ENCODE peak calls at places on chromosome 19, in eight cellular contexts. One of them, this sample, is unnamed. For H3K4me1, the result is how much of the 10 kb centered on the place peaks cover.

GRCh38 chr19:10812902-10813404 is 23.1 kb downstream of the TMED1 start:
- DNase-seq in Peyer's patch: no peak
- DNase-seq in breast epithelium: no peak
- DNase-seq in suprapubic skin: no peak
- DNase-seq in sigmoid colon: peak
- DNase-seq in A549: peak
- DNase-seq in heart left ventricle: no peak
- DNase-seq in tibial nerve: peak
- DNase-seq in this sample: no peak

GRCh38 chr19:2337329-2337707 is 8.8 kb downstream of the SPPL2B start:
- DNase-seq in Peyer's patch: no peak
- DNase-seq in breast epithelium: no peak
- DNase-seq in suprapubic skin: no peak
- DNase-seq in sigmoid colon: no peak
- DNase-seq in A549: no peak
- DNase-seq in heart left ventricle: no peak
- DNase-seq in tibial nerve: peak
- DNase-seq in this sample: no peak

GRCh38 chr19:6891761-6892385 is 4.5 kb downstream of the ADGRE1 start:
- DNase-seq in Peyer's patch: no peak
- DNase-seq in breast epithelium: no peak
- DNase-seq in suprapubic skin: no peak
- DNase-seq in sigmoid colon: no peak
- DNase-seq in A549: no peak
- DNase-seq in heart left ventricle: no peak
- DNase-seq in tibial nerve: no peak
- DNase-seq in this sample: no peak

GRCh38 chr19:38850976-38851621 is 1.3 kb upstream of the HNRNPL start:
- DNase-seq in Peyer's patch: no peak
- DNase-seq in breast epithelium: no peak
- DNase-seq in suprapubic skin: peak
- DNase-seq in sigmoid colon: peak
- DNase-seq in A549: no peak
- DNase-seq in heart left ventricle: peak
- DNase-seq in tibial nerve: no peak
- DNase-seq in this sample: no peak

GRCh38 chr19:17234911-17235617 is 9.0 kb downstream of the OCEL1 start:
- DNase-seq in Peyer's patch: peak
- DNase-seq in breast epithelium: peak
- DNase-seq in suprapubic skin: no peak
- DNase-seq in sigmoid colon: peak
- DNase-seq in A549: peak
- DNase-seq in heart left ventricle: no peak
- DNase-seq in tibial nerve: no peak
- DNase-seq in this sample: no peak

GRCh38 chr19:13195678-13196077 is 45.5 kb downstream of the IER2 start:
- DNase-seq in Peyer's patch: peak
- DNase-seq in breast epithelium: no peak
- DNase-seq in suprapubic skin: no peak
- DNase-seq in sigmoid colon: no peak
- DNase-seq in A549: peak
- DNase-seq in heart left ventricle: no peak
- DNase-seq in tibial nerve: no peak
- DNase-seq in this sample: no peak

GRCh38 chr19:13850910-13851753 is 25.8 kb upstream of the NANOS3 start:
- DNase-seq in Peyer's patch: no peak
- DNase-seq in breast epithelium: peak
- DNase-seq in suprapubic skin: peak
- DNase-seq in sigmoid colon: peak
- DNase-seq in A549: peak
- DNase-seq in heart left ventricle: peak
- DNase-seq in tibial nerve: peak
- DNase-seq in this sample: peak

GRCh38 chr19:9306443-9306842 is 3.2 kb downstream of the ZNF699 start:
- DNase-seq in Peyer's patch: no peak
- DNase-seq in breast epithelium: no peak
- DNase-seq in suprapubic skin: no peak
- DNase-seq in sigmoid colon: no peak
- DNase-seq in A549: no peak
- DNase-seq in heart left ventricle: no peak
- DNase-seq in tibial nerve: no peak
- DNase-seq in this sample: no peak

GRCh38 chr19:2391118-2391725 is 31.2 kb downstream of the TMPRSS9 start:
- DNase-seq in Peyer's patch: peak
- DNase-seq in breast epithelium: no peak
- DNase-seq in suprapubic skin: no peak
- DNase-seq in sigmoid colon: no peak
- DNase-seq in A549: peak
- DNase-seq in heart left ventricle: peak
- DNase-seq in tibial nerve: peak
- DNase-seq in this sample: no peak

GRCh38 chr19:35828694-35829301 is 16.2 kb upstream of the PRODH2 start:
- DNase-seq in Peyer's patch: no peak
- DNase-seq in breast epithelium: no peak
- DNase-seq in suprapubic skin: no peak
- DNase-seq in sigmoid colon: no peak
- DNase-seq in A549: peak
- DNase-seq in heart left ventricle: peak
- DNase-seq in tibial nerve: peak
- DNase-seq in this sample: no peak

GRCh38 chr19:49492573-49493411 is 3.4 kb upstream of the RPS11 start:
- DNase-seq in Peyer's patch: no peak
- DNase-seq in breast epithelium: no peak
- DNase-seq in suprapubic skin: no peak
- DNase-seq in sigmoid colon: no peak
- DNase-seq in A549: peak
- DNase-seq in heart left ventricle: no peak
- DNase-seq in tibial nerve: no peak
- DNase-seq in this sample: no peak

GRCh38 chr19:28521614-28522544 is 691.1 kb downstream of the UQCRFS1 start:
- DNase-seq in Peyer's patch: no peak
- DNase-seq in breast epithelium: no peak
- DNase-seq in suprapubic skin: no peak
- DNase-seq in sigmoid colon: no peak
- DNase-seq in A549: no peak
- DNase-seq in heart left ventricle: no peak
- DNase-seq in tibial nerve: no peak
- DNase-seq in this sample: no peak

GRCh38 chr19:46347572-46347883 is 641 bp downstream of the PPP5C start:
- DNase-seq in Peyer's patch: no peak
- DNase-seq in breast epithelium: no peak
- DNase-seq in suprapubic skin: no peak
- DNase-seq in sigmoid colon: no peak
- DNase-seq in A549: no peak
- DNase-seq in heart left ventricle: no peak
- DNase-seq in tibial nerve: no peak
- DNase-seq in this sample: no peak
- H3K4me1 ChIP-seq in Peyer's patch: half or more
- H3K4me1 ChIP-seq in breast epithelium: under half
- H3K4me1 ChIP-seq in suprapubic skin: half or more
- H3K4me1 ChIP-seq in sigmoid colon: under half
- H3K4me1 ChIP-seq in A549: under half
- H3K4me1 ChIP-seq in heart left ventricle: under half
- H3K4me1 ChIP-seq in tibial nerve: under half
- H3K4me1 ChIP-seq in this sample: under half

DNA sequence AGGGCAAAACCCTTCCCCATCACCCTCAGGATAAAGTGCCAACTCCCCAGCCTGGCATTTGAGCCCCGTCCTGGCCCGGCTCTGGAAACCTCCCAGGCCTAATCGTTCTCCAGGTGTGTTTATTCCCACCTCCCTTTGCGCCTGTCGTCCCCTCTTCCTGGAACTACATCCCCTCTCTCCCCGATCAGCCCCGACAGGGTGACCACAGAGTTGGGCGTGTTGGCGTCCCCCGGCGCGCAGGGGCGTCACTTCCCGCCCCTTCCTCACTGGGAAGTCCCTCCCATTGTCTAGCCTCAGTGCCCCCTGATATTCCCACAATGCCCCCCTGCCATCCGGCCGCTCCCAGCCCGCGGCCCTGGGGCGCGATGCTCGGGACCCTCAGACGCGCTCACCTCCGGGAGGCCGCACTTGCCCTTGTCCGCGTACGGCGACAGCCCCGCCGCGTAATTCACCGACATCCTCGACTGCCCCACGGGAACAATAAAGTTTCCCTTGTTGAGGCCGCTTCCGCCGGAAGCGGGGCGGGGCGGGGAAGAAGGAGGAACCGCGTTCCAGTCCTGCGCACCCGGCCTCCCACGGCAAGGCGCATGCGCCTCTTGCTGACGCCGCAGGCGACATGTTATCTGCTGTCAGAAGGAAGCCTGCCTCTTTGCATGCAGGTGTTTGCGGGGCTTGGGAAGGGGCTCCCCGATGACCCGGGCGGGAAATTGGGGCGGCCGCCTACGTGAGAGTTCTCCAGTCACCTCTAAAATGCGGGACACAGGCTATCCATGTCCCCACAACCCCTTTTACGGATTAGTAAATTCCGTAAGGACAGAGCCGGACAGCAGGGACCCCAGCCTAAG is at the start of the genes ANKRD24 and SIRT6:
- DNase-seq in Peyer's patch: peak
- DNase-seq in breast epithelium: peak
- DNase-seq in suprapubic skin: peak
- DNase-seq in sigmoid colon: peak
- DNase-seq in A549: peak
- DNase-seq in heart left ventricle: peak
- DNase-seq in tibial nerve: peak
- DNase-seq in this sample: peak
- TF ChIP-seq POLR2A in Peyer's patch: peak
- TF ChIP-seq POLR2A in breast epithelium: no peak
- TF ChIP-seq POLR2A in suprapubic skin: peak
- TF ChIP-seq POLR2A in sigmoid colon: peak
- TF ChIP-seq POLR2A in A549: peak
- TF ChIP-seq POLR2A in heart left ventricle: peak
- TF ChIP-seq POLR2A in tibial nerve: peak
- TF ChIP-seq POLR2A in this sample: peak

GRCh38 chr19:41324231-41324702 is 14.3 kb downstream of the CCDC97 start:
- DNase-seq in Peyer's patch: no peak
- DNase-seq in breast epithelium: no peak
- DNase-seq in suprapubic skin: no peak
- DNase-seq in sigmoid colon: no peak
- DNase-seq in A549: peak
- DNase-seq in heart left ventricle: no peak
- DNase-seq in tibial nerve: no peak
- DNase-seq in this sample: no peak

GRCh38 chr19:41323430-41324125 is 13.6 kb downstream of the CCDC97 start:
- DNase-seq in Peyer's patch: no peak
- DNase-seq in breast epithelium: no peak
- DNase-seq in suprapubic skin: peak
- DNase-seq in sigmoid colon: peak
- DNase-seq in A549: peak
- DNase-seq in heart left ventricle: peak
- DNase-seq in tibial nerve: peak
- DNase-seq in this sample: peak

GRCh38 chr19:41322451-41322850 is 12.5 kb downstream of the CCDC97 start:
- DNase-seq in Peyer's patch: no peak
- DNase-seq in breast epithelium: no peak
- DNase-seq in suprapubic skin: no peak
- DNase-seq in sigmoid colon: no peak
- DNase-seq in A549: no peak
- DNase-seq in heart left ventricle: no peak
- DNase-seq in tibial nerve: no peak
- DNase-seq in this sample: no peak

GRCh38 chr19:41321600-41322270 is 11.8 kb downstream of the CCDC97 start:
- DNase-seq in Peyer's patch: no peak
- DNase-seq in breast epithelium: no peak
- DNase-seq in suprapubic skin: no peak
- DNase-seq in sigmoid colon: peak
- DNase-seq in A549: peak
- DNase-seq in heart left ventricle: no peak
- DNase-seq in tibial nerve: no peak
- DNase-seq in this sample: peak

GRCh38 chr19:41323023-41323422 is 13.1 kb downstream of the CCDC97 start:
- DNase-seq in Peyer's patch: no peak
- DNase-seq in breast epithelium: no peak
- DNase-seq in suprapubic skin: no peak
- DNase-seq in sigmoid colon: peak
- DNase-seq in A549: no peak
- DNase-seq in heart left ventricle: no peak
- DNase-seq in tibial nerve: no peak
- DNase-seq in this sample: no peak
- H3K4me1 ChIP-seq in Peyer's patch: half or more
- H3K4me1 ChIP-seq in breast epithelium: under half
- H3K4me1 ChIP-seq in suprapubic skin: half or more
- H3K4me1 ChIP-seq in sigmoid colon: under half
- H3K4me1 ChIP-seq in A549: half or more
- H3K4me1 ChIP-seq in heart left ventricle: half or more
- H3K4me1 ChIP-seq in tibial nerve: under half
- H3K4me1 ChIP-seq in this sample: under half

GRCh38 chr19:19034204-19034624 is 811 bp downstream of the ARMC6 start:
- DNase-seq in Peyer's patch: peak
- DNase-seq in breast epithelium: no peak
- DNase-seq in suprapubic skin: no peak
- DNase-seq in sigmoid colon: no peak
- DNase-seq in A549: peak
- DNase-seq in heart left ventricle: no peak
- DNase-seq in tibial nerve: no peak
- DNase-seq in this sample: peak

GRCh38 chr19:19033426-19034203 is at the start of the genes ARMC6 and SUGP2:
- DNase-seq in Peyer's patch: peak
- DNase-seq in breast epithelium: peak
- DNase-seq in suprapubic skin: peak
- DNase-seq in sigmoid colon: peak
- DNase-seq in A549: peak
- DNase-seq in heart left ventricle: peak
- DNase-seq in tibial nerve: peak
- DNase-seq in this sample: peak

GRCh38 chr19:19033176-19033425 is 216 bp downstream of the SUGP2 start:
- DNase-seq in Peyer's patch: peak
- DNase-seq in breast epithelium: no peak
- DNase-seq in suprapubic skin: no peak
- DNase-seq in sigmoid colon: no peak
- DNase-seq in A549: no peak
- DNase-seq in heart left ventricle: no peak
- DNase-seq in tibial nerve: no peak
- DNase-seq in this sample: no peak

GRCh38 chr19:19028526-19028925 is 4.8 kb downstream of the SUGP2 start:
- DNase-seq in Peyer's patch: no peak
- DNase-seq in breast epithelium: no peak
- DNase-seq in suprapubic skin: no peak
- DNase-seq in sigmoid colon: no peak
- DNase-seq in A549: no peak
- DNase-seq in heart left ventricle: no peak
- DNase-seq in tibial nerve: no peak
- DNase-seq in this sample: no peak

DNA sequence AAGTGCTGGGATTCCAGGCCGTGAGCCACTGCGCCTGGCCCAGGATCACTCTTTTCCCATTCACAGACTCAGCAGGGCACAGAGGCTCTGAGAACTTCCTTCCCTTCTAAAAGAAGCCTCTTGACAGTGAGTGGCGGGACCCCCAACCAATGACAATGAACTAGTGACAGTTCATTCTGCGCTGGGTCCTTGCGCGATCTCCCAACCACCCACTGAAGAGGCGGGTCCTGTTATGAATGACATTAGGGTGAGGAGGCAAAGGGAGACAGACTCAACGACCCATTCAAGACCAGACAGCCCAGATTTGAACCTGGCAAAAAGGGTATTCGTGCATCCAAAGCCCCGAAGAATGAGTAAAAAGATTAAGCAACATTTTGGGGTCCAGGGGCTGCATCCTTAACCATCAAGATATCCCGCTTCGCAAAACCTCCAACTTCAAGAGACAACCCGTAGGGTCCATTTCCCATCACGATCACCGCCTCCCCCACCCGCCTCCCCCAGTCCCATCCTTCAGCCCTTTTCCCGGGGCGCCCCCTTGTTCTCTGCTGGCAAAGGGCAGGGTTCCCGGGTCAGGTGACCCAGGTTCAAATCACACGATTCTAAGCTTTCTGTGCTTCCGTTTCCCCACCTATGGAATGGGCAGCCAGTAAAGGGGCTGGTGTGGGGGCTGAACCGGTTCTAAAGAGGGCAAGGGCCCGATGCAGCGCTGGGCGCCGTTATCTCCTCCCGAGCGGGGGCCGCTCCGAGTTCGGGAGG is 719 bp downstream of the SUGP2 start:
- DNase-seq in Peyer's patch: peak
- DNase-seq in breast epithelium: peak
- DNase-seq in suprapubic skin: peak
- DNase-seq in sigmoid colon: peak
- DNase-seq in A549: peak
- DNase-seq in heart left ventricle: peak
- DNase-seq in tibial nerve: peak
- DNase-seq in this sample: peak
- TF ChIP-seq POLR2A in Peyer's patch: no peak
- TF ChIP-seq POLR2A in breast epithelium: no peak
- TF ChIP-seq POLR2A in suprapubic skin: no peak
- TF ChIP-seq POLR2A in sigmoid colon: no peak
- TF ChIP-seq POLR2A in A549: no peak
- TF ChIP-seq POLR2A in heart left ventricle: no peak
- TF ChIP-seq POLR2A in tibial nerve: no peak
- TF ChIP-seq POLR2A in this sample: no peak